ENCODE peak calls at places on chromosomes 2 and 18, in four cellular contexts. B is central memory CD4-positive, alpha-beta T cell; M is fibroblast of lung; I is epithelial cell of esophagus. C is an unnamed sample.

GRCh38 chr2:127647242-127648190 is 1.6 kb downstream of the GPR17 start:
- DNase-seq in B (no peak), M (no peak), I (no peak), C (no peak)

GRCh38 chr2:240885566-240885965 is 10.4 kb downstream of the MAB21L4 start:
- DNase-seq in B (no peak), M (no peak), I (no peak), C (no peak)

GRCh38 chr2:201118957-201119848 is 3.2 kb downstream of the CFLAR start:
- DNase-seq in B (no peak), M (peak), I (no peak), C (no peak)

GRCh38 chr18:76689646-76690264 is 132.6 kb upstream of the ZNF236 start:
- DNase-seq in B (no peak), M (no peak), I (peak), C (no peak)

GRCh38 chr2:12243381-12243780 is 473.4 kb upstream of the TRIB2 start:
- DNase-seq in B (no peak), M (no peak), I (no peak), C (no peak)

GRCh38 chr2:181054843-181055242 is 74.4 kb downstream of the UBE2E3 start:
- DNase-seq in B (no peak), M (peak), I (peak), C (no peak)

GRCh38 chr18:79533146-79533545 is 137.4 kb downstream of the NFATC1 start:
- DNase-seq in B (no peak), M (no peak), I (no peak), C (no peak)

GRCh38 chr18:475202-475624 is 25.3 kb downstream of the COLEC12 start:
- DNase-seq in B (no peak), M (peak), I (no peak), C (no peak)

GRCh38 chr2:161844845-161845244 is 220.6 kb downstream of the SLC4A10 start:
- DNase-seq in B (no peak), M (peak), I (no peak), C (no peak)

GRCh38 chr2:176733698-176734430 is 464.6 kb downstream of the MTX2 start:
- DNase-seq in B (no peak), M (no peak), I (no peak), C (no peak)

GRCh38 chr2:163701399-163702195 is 34.2 kb downstream of the FIGN start:
- DNase-seq in B (no peak), M (no peak), I (no peak), C (no peak)

GRCh38 chr2:241501551-241501950 is 6.8 kb downstream of the STK25 start:
- DNase-seq in B (no peak), M (no peak), I (no peak), C (no peak)

GRCh38 chr2:127101756-127102463 is 5.0 kb downstream of the BIN1 start:
- DNase-seq in B (no peak), M (no peak), I (no peak), C (no peak)

GRCh38 chr2:196165016-196165415 is 6.4 kb downstream of the STK17B start:
- DNase-seq in B (no peak), M (no peak), I (no peak), C (no peak)

GRCh38 chr2:95353055-95353575 is 49.4 kb upstream of the FAHD2A start:
- DNase-seq in B (no peak), M (no peak), I (no peak), C (no peak)

GRCh38 chr18:73462092-73462491 is 594.3 kb upstream of the NETO1 start:
- DNase-seq in B (no peak), M (peak), I (peak), C (peak)

C was measured in stromal cell of bone marrow.